ENCODE peak calls at places on chromosomes 7 and 10, in nine cellular contexts. U is pancreas, S is aorta, C is Panc1, K is astrocyte of the cerebellum, F is heart right ventricle, B is MG63, Q is Caco-2, H is AG09309. T is an unnamed sample.

GRCh38 chr10:95355241-95355779 is 64.5 kb upstream of the PDLIM1 start:
- DNase-seq in S (no peak), U (no peak), H (no peak), Q (no peak), B (no peak), K (peak), F (no peak), C (no peak), T (peak)

GRCh38 chr10:72830625-72831024 is 62.9 kb upstream of the OIT3 start:
- DNase-seq in S (no peak), B (no peak), U (no peak), F (no peak), H (no peak), K (no peak), C (no peak), Q (no peak), T (no peak)

GRCh38 chr7:113159746-113160339 is 41.5 kb upstream of the SMIM30 start:
- DNase-seq in K (peak), C (peak), S (no peak), B (peak), H (peak), F (no peak), U (no peak), Q (peak), T (peak)

GRCh38 chr10:43594944-43595589 is 11.2 kb upstream of the ZNF485 start:
- DNase-seq in F (no peak), U (no peak), C (no peak), B (peak), H (no peak), Q (no peak), S (no peak), K (no peak), T (peak)

GRCh38 chr10:132388901-132389630 is 7.9 kb upstream of the PWWP2B start:
- DNase-seq in U (peak), S (peak), K (no peak), Q (no peak), C (no peak), B (peak), H (no peak), F (no peak), T (no peak)

GRCh38 chr7:30682131-30683083 is at the start of gene CRHR2:
- DNase-seq in C (no peak), Q (no peak), F (peak), H (no peak), B (no peak), U (no peak), K (no peak), S (no peak), T (no peak)

GRCh38 chr10:42980553-42981357 is 96.1 kb upstream of the RET start:
- DNase-seq in U (peak), H (no peak), S (no peak), Q (no peak), B (no peak), F (no peak), C (no peak), K (no peak), T (no peak)

GRCh38 chr10:96306516-96306915 is 2.3 kb downstream of the DNTT start:
- DNase-seq in H (no peak), F (peak), S (peak), K (no peak), U (peak), B (peak), Q (no peak), C (no peak), T (no peak)

GRCh38 chr7:77770316-77770715 is 27.9 kb downstream of the TMEM60 start:
- DNase-seq in B (no peak), Q (no peak), H (no peak), S (no peak), F (no peak), K (no peak), C (no peak), U (no peak), T (no peak)

GRCh38 chr7:150955519-150956394 is 22.4 kb downstream of the KCNH2 start:
- DNase-seq in S (no peak), U (no peak), F (peak), Q (no peak), K (no peak), C (no peak), B (no peak), H (no peak), T (no peak)

GRCh38 chr10:97332586-97333350 is 1.8 kb downstream of the FRAT2 start:
- DNase-seq in S (peak), Q (peak), B (peak), H (peak), C (peak), U (peak), F (no peak), K (peak), T (peak)

GRCh38 chr10:31032515-31033132 is 959 bp upstream of the ZNF438 start:
- DNase-seq in F (peak), U (no peak), H (no peak), Q (no peak), C (no peak), B (no peak), S (no peak), K (no peak), T (no peak)

GRCh38 chr7:71408276-71408675 is 276.3 kb downstream of the GALNT17 start:
- DNase-seq in F (peak), B (no peak), H (no peak), Q (no peak), U (no peak), K (no peak), S (no peak), C (no peak), T (no peak)

GRCh38 chr7:109094-109493 is 83.3 kb upstream of the FAM20C start:
- DNase-seq in H (no peak), B (no peak), Q (no peak), F (no peak), K (no peak), S (no peak), U (no peak), C (no peak), T (no peak)

GRCh38 chr7:142890838-142891485 is 5.4 kb upstream of the TRPV6 start:
- DNase-seq in F (no peak), Q (no peak), B (no peak), C (no peak), K (no peak), S (no peak), H (no peak), U (no peak), T (no peak)

GRCh38 chr7:32142649-32143048 is 72.4 kb upstream of the PDE1C start:
- DNase-seq in F (no peak), C (no peak), Q (no peak), U (no peak), B (peak), H (no peak), S (no peak), K (peak), T (peak)

GRCh38 chr10:99531026-99531695 is 1.6 kb upstream of the NKX2-3 start:
- DNase-seq in Q (no peak), U (no peak), F (no peak), H (no peak), B (no peak), K (no peak), C (no peak), S (no peak), T (no peak)

GRCh38 chr7:43480581-43480980 is 102.3 kb upstream of the STK17A start:
- DNase-seq in F (no peak), H (no peak), B (peak), U (no peak), C (no peak), S (no peak), Q (no peak), K (no peak), T (peak)

GRCh38 chr10:108388716-108389115 is 1224.2 kb upstream of the SORCS1 start:
- DNase-seq in C (no peak), F (no peak), B (no peak), U (no peak), S (no peak), H (no peak), Q (no peak), K (no peak), T (no peak)

GRCh38 chr7:37208528-37208927 is 240.1 kb downstream of the ELMO1 start:
- DNase-seq in Q (peak), K (peak), F (no peak), C (peak), B (peak), S (peak), U (peak), H (peak), T (peak)

GRCh38 chr10:128304271-128304670 is 178.0 kb upstream of the MKI67 start:
- DNase-seq in F (no peak), S (no peak), Q (no peak), C (no peak), U (no peak), B (no peak), H (no peak), K (no peak), T (no peak)

GRCh38 chr10:77162697-77163096 is 474.9 kb downstream of the KCNMA1 start:
- DNase-seq in F (no peak), C (no peak), H (no peak), U (no peak), K (no peak), S (no peak), Q (no peak), B (no peak), T (peak)

GRCh38 chr7:81256991-81257390 is 338.1 kb upstream of the SEMA3C start:
- DNase-seq in F (peak), B (no peak), H (no peak), U (no peak), Q (peak), S (no peak), C (no peak), K (no peak), T (peak)

GRCh38 chr7:113289140-113289740 is 170.9 kb upstream of the SMIM30 start:
- DNase-seq in Q (peak), B (no peak), U (no peak), K (peak), F (no peak), S (no peak), C (peak), H (peak), T (peak)

GRCh38 chr7:157513682-157514081 is 176.9 kb downstream of the DNAJB6 start:
- DNase-seq in K (no peak), F (no peak), S (no peak), U (no peak), Q (no peak), C (no peak), H (no peak), B (no peak), T (no peak)

GRCh38 chr7:94848531-94848930 is 58.9 kb upstream of the PPP1R9A start:
- DNase-seq in U (no peak), K (no peak), H (no peak), S (no peak), B (no peak), Q (no peak), C (no peak), F (no peak), T (no peak)

GRCh38 chr7:94633025-94633341 is 22.9 kb downstream of the SGCE start:
- DNase-seq in U (no peak), F (no peak), H (no peak), C (no peak), Q (no peak), K (no peak), S (no peak), B (no peak), T (no peak)

GRCh38 chr10:127872011-127872741 is 20.6 kb downstream of the CLRN3 start:
- DNase-seq in H (no peak), S (no peak), C (no peak), F (peak), U (no peak), B (peak), Q (no peak), K (no peak), T (peak)

GRCh38 chr7:1021366-1021765 is 23.0 kb upstream of the GPR146 start:
- DNase-seq in Q (no peak), U (no peak), K (no peak), B (no peak), H (no peak), C (no peak), F (no peak), S (no peak), T (no peak)

GRCh38 chr10:112183329-112184051 is at the start of gene GPAM:
- DNase-seq in F (peak), K (peak), S (peak), U (peak), B (peak), H (peak), C (peak), Q (peak), T (peak)

GRCh38 chr7:14761506-14762296 is 140.8 kb downstream of the DGKB start:
- DNase-seq in H (peak), U (peak), K (peak), B (peak), S (no peak), C (no peak), F (peak), Q (no peak), T (peak)

DNA sequence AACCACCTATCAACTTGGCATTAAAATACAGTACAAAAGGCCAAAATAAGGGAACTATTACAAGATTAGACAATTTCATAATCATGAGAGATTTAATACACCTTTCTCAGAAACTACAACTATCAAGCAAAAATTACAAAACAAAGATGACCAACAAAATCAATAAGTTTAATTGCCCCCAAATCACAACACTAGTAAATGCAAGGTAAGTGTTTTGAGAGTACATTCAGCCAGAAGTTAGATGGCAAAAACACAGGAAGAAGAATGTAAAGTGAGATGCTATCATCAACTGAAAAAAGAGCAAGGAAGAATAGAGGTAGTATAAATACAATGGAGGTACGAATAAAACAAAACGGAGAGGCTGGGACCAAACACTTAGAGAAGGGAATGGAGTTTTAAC is 3.2 kb downstream of the PNPLA8 start:
- DNase-seq in B (no peak), K (no peak), Q (no peak), H (no peak), S (no peak), U (no peak), C (no peak), F (no peak), T (no peak)
- H3K4me3 ChIP-seq in B (no peak), K (no peak), Q (no peak), H (no peak), S (no peak), U (no peak), C (no peak), F (no peak), T (no peak)

GRCh38 chr7:123656544-123657303 is 1.1 kb downstream of the LMOD2 start:
- DNase-seq in C (no peak), S (no peak), Q (no peak), K (no peak), H (no peak), B (no peak), U (no peak), F (no peak), T (no peak)
- H3K4me3 ChIP-seq in C (no peak), S (no peak), Q (no peak), K (no peak), H (no peak), B (no peak), U (no peak), F (peak), T (no peak)

GRCh38 chr10:69374931-69375306 is 41.8 kb downstream of the TACR2 start:
- DNase-seq in F (no peak), S (no peak), K (no peak), B (no peak), U (no peak), H (no peak), Q (no peak), C (no peak), T (no peak)

GRCh38 chr10:69374242-69374641 is 42.5 kb downstream of the TACR2 start:
- DNase-seq in B (no peak), S (no peak), U (no peak), Q (no peak), K (no peak), H (no peak), F (no peak), C (no peak), T (no peak)

GRCh38 chr10:69377191-69377590 is 39.5 kb downstream of the TACR2 start:
- DNase-seq in B (no peak), H (no peak), Q (no peak), C (no peak), F (no peak), S (no peak), K (no peak), U (no peak), T (no peak)

GRCh38 chr10:69376662-69377061 is 40.1 kb downstream of the TACR2 start:
- DNase-seq in C (no peak), F (no peak), S (no peak), K (no peak), U (no peak), H (no peak), B (no peak), Q (no peak), T (no peak)

GRCh38 chr10:69375307-69376151 is 41.2 kb downstream of the TACR2 start:
- DNase-seq in U (peak), H (no peak), B (peak), S (peak), Q (peak), K (no peak), F (peak), C (no peak), T (peak)
- H3K4me3 ChIP-seq in U (no peak), H (no peak), B (no peak), S (no peak), Q (no peak), K (no peak), F (no peak), C (no peak), T (no peak)

GRCh38 chr10:60573342-60573741 is 183.7 kb upstream of the ANK3 start:
- DNase-seq in F (no peak), C (no peak), S (no peak), U (no peak), Q (no peak), B (no peak), K (peak), H (no peak), T (no peak)
- H3K4me3 ChIP-seq in F (peak), C (no peak), S (no peak), U (no peak), Q (no peak), B (no peak), K (peak), H (no peak), T (no peak)

DNA sequence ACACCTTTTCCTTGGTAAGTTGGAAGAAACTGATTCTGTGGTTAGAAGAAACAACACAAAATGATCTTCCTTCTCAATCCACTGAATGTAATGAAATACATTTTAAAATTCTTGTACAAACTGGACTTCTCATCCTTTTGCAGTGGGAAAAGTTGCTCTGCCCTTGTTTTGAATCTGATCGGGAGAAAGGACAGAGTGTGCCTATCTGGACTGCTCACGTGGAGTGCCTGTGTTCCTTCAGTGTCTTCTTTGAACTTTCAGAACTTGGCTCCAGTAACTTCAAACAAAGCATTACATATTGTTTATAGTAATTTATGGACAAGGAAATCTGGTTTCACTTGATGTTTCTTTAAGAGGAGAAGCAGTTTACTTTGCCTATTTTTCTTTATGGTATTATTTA is 17.1 kb downstream of the SLC26A3 start:
- DNase-seq in Q (no peak), S (no peak), F (no peak), K (no peak), U (no peak), H (no peak), B (no peak), C (no peak), T (no peak)
- H3K4me3 ChIP-seq in Q (no peak), S (no peak), F (no peak), K (no peak), U (no peak), H (no peak), B (no peak), C (no peak), T (no peak)

DNA sequence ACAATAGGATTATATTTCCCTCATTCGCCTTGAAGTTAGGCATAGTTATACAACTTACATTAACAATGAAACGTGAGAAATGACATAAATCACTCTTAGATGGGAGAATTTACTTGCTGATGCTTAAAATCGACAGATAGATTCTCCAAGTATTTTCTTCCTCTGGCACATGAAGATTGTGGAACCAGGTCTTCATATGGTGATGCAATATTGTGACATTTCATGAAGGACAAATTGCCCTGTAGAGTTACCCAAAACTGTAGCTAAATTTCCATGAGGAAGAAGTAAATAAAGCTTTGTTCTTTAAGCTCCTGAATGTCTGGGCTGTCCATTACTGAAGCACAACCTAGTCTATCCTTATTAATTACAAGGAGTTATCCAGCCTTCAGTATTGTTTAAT is 353.1 kb downstream of the THSD7A start:
- DNase-seq in Q (no peak), S (no peak), F (no peak), K (no peak), U (no peak), B (no peak), H (no peak), C (no peak), T (no peak)
- H3K4me3 ChIP-seq in Q (no peak), S (no peak), F (no peak), K (no peak), U (no peak), B (no peak), H (no peak), C (no peak), T (no peak)

GRCh38 chr10:11005626-11006427 is 11.8 kb upstream of the CELF2 start:
- DNase-seq in Q (no peak), F (no peak), H (no peak), S (no peak), B (no peak), U (no peak), K (no peak), C (no peak), T (no peak)
- H3K4me3 ChIP-seq in Q (no peak), F (no peak), H (no peak), S (no peak), B (no peak), U (no peak), K (peak), C (no peak), T (no peak)

DNA sequence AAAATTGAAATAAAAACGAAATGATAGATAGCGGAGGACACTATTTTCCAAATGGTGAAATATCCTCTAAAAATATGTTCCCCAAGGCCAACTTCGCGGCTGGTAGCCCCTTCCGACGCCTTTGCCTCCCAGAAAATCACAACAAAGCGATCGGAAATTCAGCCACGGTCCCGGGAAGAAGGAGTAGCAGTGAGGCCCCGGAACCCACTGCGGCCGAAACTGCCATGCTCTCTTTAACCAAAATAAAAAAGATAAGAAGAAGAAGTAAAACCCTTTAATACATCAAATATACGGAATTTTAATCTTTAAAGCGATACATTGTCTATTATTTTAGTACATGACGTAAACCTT is 4.0 kb downstream of the ZNF503 start:
- DNase-seq in B (no peak), U (peak), K (no peak), H (no peak), F (no peak), S (no peak), C (no peak), Q (no peak), T (no peak)
- H3K4me3 ChIP-seq in B (no peak), U (peak), K (peak), H (peak), F (peak), S (no peak), C (peak), Q (no peak), T (peak)

T was measured in fibroblast of pulmonary artery.